ENCODE peak calls at places on chromosomes 7 and 10, in four cellular contexts. D, W, A and I are unnamed samples.

GRCh38 chr7:37765872-37766525 is 82.4 kb upstream of the NME8 start:
- DNase-seq in W (no peak), A (no peak), D (peak), I (no peak)

GRCh38 chr10:58742141-58742540 is 229.5 kb downstream of the BICC1 start:
- DNase-seq in D (no peak), W (no peak), A (no peak), I (no peak)

GRCh38 chr10:69994262-69994661 is 58.4 kb upstream of the MACROH2A2 start:
- DNase-seq in W (peak), A (no peak), D (no peak), I (no peak)

GRCh38 chr10:113162960-113163359 is 212.9 kb downstream of the TCF7L2 start:
- DNase-seq in D (no peak), A (no peak), W (no peak), I (no peak)

GRCh38 chr10:126143117-126143516 is 245.2 kb downstream of the ADAM12 start:
- DNase-seq in W (no peak), D (no peak), A (no peak), I (no peak)

GRCh38 chr7:93751421-93751820 is 139.1 kb downstream of the TFPI2 start:
- DNase-seq in D (no peak), W (no peak), A (no peak), I (no peak)

GRCh38 chr10:6973904-6974303 is 393.8 kb upstream of the PRKCQ start:
- DNase-seq in W (no peak), D (peak), A (no peak), I (no peak)

GRCh38 chr10:122875843-122876492 is 3.4 kb downstream of the FAM24B start:
- DNase-seq in D (no peak), A (no peak), W (no peak), I (no peak)

GRCh38 chr10:42958142-42958868 is 118.6 kb upstream of the RET start:
- DNase-seq in D (no peak), W (peak), A (no peak), I (peak)

GRCh38 chr10:131024259-131025131 is 287.0 kb downstream of the TCERG1L start:
- DNase-seq in A (no peak), W (no peak), D (peak), I (no peak)

GRCh38 chr7:127809285-127809702 is 157.3 kb downstream of the SND1 start:
- DNase-seq in D (no peak), W (no peak), A (no peak), I (no peak)

GRCh38 chr7:157032644-157033482 is 22.4 kb upstream of the MNX1 start:
- DNase-seq in A (no peak), W (no peak), D (peak), I (no peak)

GRCh38 chr7:132045002-132045401 is 488.6 kb upstream of the PODXL start:
- DNase-seq in A (no peak), W (no peak), D (no peak), I (no peak)

GRCh38 chr10:84415539-84416244 is 87.3 kb downstream of the CCSER2 start:
- DNase-seq in D (no peak), A (no peak), W (no peak), I (no peak)

GRCh38 chr10:9227679-9228365 is 1173.3 kb downstream of the GATA3 start:
- DNase-seq in D (no peak), A (no peak), W (no peak), I (no peak)

GRCh38 chr7:158684329-158684728 is 20.3 kb downstream of the NCAPG2 start:
- DNase-seq in A (no peak), D (no peak), W (no peak), I (no peak)

GRCh38 chr10:120392245-120392644 is 64.8 kb upstream of the PLPP4 start:
- DNase-seq in D (no peak), W (no peak), A (no peak), I (no peak)

GRCh38 chr7:135923700-135924261 is 53.4 kb downstream of the MTPN start:
- DNase-seq in W (no peak), A (no peak), D (no peak), I (no peak)

GRCh38 chr7:108529341-108529740 is 3.4 kb upstream of the PNPLA8 start:
- DNase-seq in W (no peak), A (no peak), D (no peak), I (no peak)

GRCh38 chr10:67925449-67926005 is 41.1 kb downstream of the SIRT1 start:
- DNase-seq in W (no peak), D (no peak), A (no peak), I (no peak)

GRCh38 chr7:27198871-27199801 is 755 bp downstream of the HOXA13 start:
- DNase-seq in A (no peak), D (peak), W (no peak), I (no peak)

GRCh38 chr7:136549756-136550155 is 318.7 kb upstream of the CHRM2 start:
- DNase-seq in W (no peak), D (no peak), A (no peak), I (no peak)

GRCh38 chr10:60082341-60083038 is 176.1 kb upstream of the CCDC6 start:
- DNase-seq in A (no peak), W (no peak), D (no peak), I (no peak)

DNA sequence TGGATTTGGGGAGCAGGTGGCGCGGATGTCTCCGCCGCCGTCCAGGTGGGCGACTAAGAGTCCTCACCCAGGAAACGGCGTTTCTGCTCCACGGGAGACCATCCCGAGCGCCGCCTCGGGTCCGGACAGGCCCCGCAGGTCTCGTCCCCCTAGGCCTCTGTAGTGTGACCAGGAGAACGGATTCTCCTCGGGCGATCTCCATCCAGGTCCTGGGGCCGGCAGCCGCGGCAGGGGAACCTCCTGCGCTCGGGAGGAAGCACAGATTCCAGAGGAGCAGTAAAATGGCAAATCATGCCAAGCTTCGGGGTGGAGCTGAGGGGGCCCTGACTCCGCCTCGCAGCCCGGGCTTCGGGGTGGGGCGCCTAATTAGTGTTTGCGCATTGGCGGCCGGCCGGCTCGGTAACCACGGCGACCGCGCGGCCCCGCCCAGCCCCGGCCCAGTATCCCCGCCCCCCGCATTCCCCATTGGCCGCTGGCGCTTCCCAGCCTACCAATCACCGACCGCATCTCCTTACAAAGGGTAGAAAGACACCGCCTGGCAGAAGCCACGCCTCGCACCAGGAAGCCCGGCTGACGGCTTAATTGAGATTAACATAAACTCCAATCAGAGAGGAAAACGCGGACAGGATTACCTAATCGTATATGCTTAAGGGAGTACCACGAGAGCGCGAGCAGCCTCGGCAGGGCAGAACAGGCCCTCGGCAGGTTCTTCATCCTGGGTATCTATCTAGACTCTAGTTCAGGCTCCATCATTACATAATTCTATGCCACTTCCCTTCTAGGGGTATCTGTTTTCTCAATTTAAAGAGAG is 168.6 kb downstream of the ARHGAP12 start:
- DNase-seq in D (peak), W (peak), A (peak), I (peak)
- TF ChIP-seq POLR2A in D (peak), W (peak), A (peak), I (no peak)

GRCh38 chr7:74197449-74198108 is 12.2 kb upstream of the LAT2 start:
- DNase-seq in A (no peak), D (no peak), W (no peak), I (no peak)
- TF ChIP-seq POLR2A in A (no peak), D (no peak), W (no peak), I (no peak)

GRCh38 chr7:47474937-47475879 is 106.7 kb downstream of the TNS3 start:
- DNase-seq in A (peak), W (peak), D (peak), I (peak)
- TF ChIP-seq POLR2A in A (no peak), W (no peak), D (peak), I (no peak)

DNA sequence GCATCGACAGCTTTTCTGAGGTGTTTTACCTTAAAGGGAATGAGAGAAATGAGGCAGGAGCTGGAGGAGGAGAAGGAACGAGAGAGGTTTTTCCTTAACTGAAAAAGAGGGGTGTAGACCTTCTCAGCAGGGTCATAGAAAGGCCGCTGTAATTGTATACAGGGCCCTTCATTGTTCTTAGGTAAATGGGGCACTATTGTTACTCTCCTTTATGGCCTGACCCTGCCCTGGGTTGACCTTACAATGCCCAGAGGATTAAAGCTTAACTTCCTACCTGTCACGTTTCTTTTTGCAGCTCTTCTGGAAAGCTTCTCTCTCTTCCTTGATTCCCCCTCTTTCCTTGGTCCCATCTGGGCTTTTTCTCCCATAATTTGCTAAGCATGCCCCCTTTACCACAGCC is 13.7 kb upstream of the PDLIM1 start:
- DNase-seq in D (no peak), A (no peak), W (no peak), I (no peak)
- TF ChIP-seq POLR2A in D (no peak), A (no peak), W (no peak), I (no peak)

GRCh38 chr10:106999118-106999707 is 165.3 kb downstream of the SORCS1 start:
- DNase-seq in D (no peak), A (no peak), W (no peak), I (no peak)
- TF ChIP-seq POLR2A in D (no peak), A (no peak), W (no peak), I (no peak)

GRCh38 chr7:143372070-143372469 is 9.1 kb upstream of the ZYX start:
- DNase-seq in A (no peak), D (peak), W (peak), I (no peak)

GRCh38 chr7:143373255-143373794 is 7.8 kb upstream of the ZYX start:
- DNase-seq in D (no peak), W (no peak), A (no peak), I (no peak)

GRCh38 chr7:143367972-143368371 is 5.5 kb upstream of the FAM131B start:
- DNase-seq in A (no peak), D (no peak), W (no peak), I (no peak)

GRCh38 chr7:143368387-143368786 is 5.9 kb upstream of the FAM131B start:
- DNase-seq in D (no peak), W (no peak), A (no peak), I (no peak)

GRCh38 chr7:143369678-143370651 is 7.5 kb upstream of the FAM131B start:
- DNase-seq in W (no peak), A (no peak), D (no peak), I (no peak)
- TF ChIP-seq POLR2A in W (no peak), A (no peak), D (no peak), I (no peak)

GRCh38 chr10:4982764-4983226 is 19.6 kb downstream of the AKR1C1 start:
- DNase-seq in D (no peak), W (no peak), A (no peak), I (no peak)

GRCh38 chr10:4980793-4981192 is 17.6 kb downstream of the AKR1C1 start:
- DNase-seq in A (no peak), W (no peak), D (no peak), I (no peak)

GRCh38 chr10:4984223-4984622 is 19.4 kb downstream of the AKR1C2 start:
- DNase-seq in A (no peak), W (no peak), D (peak), I (no peak)

GRCh38 chr10:4983615-4984216 is 19.9 kb downstream of the AKR1C2 start:
- DNase-seq in A (no peak), D (no peak), W (no peak), I (no peak)

DNA sequence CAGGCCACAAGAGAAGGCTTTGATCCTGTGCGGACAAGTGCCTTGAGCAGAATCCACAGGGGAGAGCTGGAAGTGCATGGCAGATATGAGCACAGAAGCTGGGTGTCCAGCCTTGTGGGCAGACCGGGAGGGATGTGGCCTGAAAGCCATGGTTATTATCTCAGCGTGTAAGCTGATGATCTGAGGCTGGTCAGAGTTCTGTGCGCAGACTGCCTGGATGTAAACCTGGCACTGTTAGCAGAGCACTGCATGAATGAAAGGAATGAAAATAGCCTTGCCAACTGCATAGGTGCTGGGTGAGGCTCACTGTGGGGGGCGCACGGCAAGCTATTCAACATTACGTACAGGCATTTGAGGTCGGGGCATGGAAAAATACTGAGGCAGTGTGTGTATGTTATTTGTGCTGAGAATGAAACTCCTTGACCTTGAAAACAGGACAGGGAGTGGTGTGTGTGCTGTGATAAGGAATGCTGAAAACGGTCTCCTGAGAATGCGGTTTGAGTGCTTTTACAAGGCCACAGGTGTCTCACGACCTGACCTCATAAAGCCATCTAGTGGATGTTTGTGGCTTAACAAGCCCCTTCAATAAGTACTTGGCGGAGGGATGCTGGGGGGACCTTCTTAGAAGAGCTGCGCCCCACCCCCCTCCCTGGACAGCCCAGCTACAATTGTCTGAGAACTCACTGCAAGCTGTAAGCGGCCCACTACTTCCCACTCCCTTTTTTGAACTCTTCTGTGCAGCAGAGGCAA is 18.7 kb downstream of the AKR1C1 start:
- DNase-seq in A (no peak), W (no peak), D (no peak), I (no peak)
- TF ChIP-seq POLR2A in A (no peak), W (no peak), D (no peak), I (no peak)

GRCh38 chr7:92653136-92653535 is 62.9 kb upstream of the FAM133B start:
- DNase-seq in A (no peak), D (no peak), W (no peak), I (no peak)

GRCh38 chr7:92655346-92655884 is 65.2 kb upstream of the FAM133B start:
- DNase-seq in W (no peak), D (no peak), A (no peak), I (no peak)

GRCh38 chr7:92650391-92650790 is 60.2 kb upstream of the FAM133B start:
- DNase-seq in D (no peak), A (no peak), W (no peak), I (no peak)

GRCh38 chr7:92648082-92648481 is 57.9 kb upstream of the FAM133B start:
- DNase-seq in W (no peak), D (no peak), A (no peak), I (no peak)

DNA sequence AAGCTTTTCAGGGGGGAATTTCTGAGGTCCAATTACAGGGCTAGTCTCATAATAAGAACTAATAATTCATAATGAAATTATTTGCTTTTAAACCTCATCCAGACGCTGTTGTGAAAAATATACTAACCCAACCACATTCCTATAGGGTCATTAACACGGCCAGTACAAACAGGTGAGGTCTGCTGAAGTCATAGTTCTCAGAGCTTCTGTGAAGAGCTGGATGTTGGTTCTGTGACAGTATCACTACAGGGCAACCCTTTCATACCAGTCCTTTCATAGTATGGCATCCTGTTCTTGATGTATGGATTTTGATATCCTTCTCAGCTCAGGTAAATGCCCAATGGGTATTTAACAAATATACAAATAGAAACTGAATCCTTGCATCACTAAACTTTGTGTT is 62.3 kb upstream of the FAM133B start:
- DNase-seq in A (no peak), D (no peak), W (no peak), I (no peak)
- TF ChIP-seq POLR2A in A (no peak), D (no peak), W (no peak), I (no peak)

DNA sequence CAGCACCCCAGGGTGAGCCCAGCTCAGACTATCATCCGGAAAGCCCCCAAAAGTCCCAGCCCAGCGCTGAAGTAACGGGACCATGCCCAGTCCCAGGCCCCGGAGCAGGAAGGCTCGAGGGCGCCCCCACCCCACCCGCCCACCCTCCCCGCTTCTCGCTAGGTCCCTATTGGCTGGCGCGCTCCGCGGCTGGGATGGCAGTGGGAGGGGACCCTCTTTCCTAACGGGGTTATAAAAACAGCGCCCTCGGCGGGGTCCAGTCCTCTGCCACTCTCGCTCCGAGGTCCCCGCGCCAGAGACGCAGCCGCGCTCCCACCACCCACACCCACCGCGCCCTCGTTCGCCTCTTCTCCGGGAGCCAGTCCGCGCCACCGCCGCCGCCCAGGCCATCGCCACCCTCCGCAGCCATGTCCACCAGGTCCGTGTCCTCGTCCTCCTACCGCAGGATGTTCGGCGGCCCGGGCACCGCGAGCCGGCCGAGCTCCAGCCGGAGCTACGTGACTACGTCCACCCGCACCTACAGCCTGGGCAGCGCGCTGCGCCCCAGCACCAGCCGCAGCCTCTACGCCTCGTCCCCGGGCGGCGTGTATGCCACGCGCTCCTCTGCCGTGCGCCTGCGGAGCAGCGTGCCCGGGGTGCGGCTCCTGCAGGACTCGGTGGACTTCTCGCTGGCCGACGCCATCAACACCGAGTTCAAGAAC is 1.1 kb downstream of the VIM start:
- DNase-seq in D (peak), W (peak), A (peak), I (peak)
- TF ChIP-seq POLR2A in D (peak), W (peak), A (no peak), I (peak)

DNA sequence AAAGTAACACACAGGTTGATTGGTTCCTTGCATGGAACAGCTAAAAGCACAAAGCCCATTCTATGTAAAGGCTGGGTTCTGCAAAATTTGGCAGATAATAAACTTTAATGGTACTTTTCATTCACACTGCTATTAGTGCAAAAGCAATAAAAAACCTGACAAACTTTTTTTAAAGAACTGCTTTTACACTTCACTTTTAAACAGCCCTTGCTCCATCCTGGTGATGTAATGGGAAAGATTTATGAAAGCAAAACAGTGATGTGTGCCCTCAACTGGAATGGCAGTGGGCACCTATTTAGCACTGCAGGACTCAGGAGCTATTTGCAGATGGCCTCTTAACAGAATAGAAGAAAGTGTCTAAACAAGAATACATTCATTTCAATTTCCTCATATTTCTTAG is 44.9 kb downstream of the TSPAN12 start:
- DNase-seq in A (no peak), D (no peak), W (no peak), I (no peak)
- TF ChIP-seq POLR2A in A (no peak), D (no peak), W (no peak), I (no peak)